ENCODE peak calls at places on chromosome 16, in four cellular contexts. O is heart right ventricle, E is ovary, M is cardiac muscle cell. P is an unnamed sample.

GRCh38 chr16:58393138-58393504 is 850 bp downstream of the GINS3 start:
- DNase-seq in M (no peak), E (no peak), O (no peak), P (no peak)

GRCh38 chr16:50021509-50021908 is 3.5 kb upstream of the CNEP1R1 start:
- DNase-seq in M (peak), E (no peak), O (no peak), P (peak)

GRCh38 chr16:14119799-14120198 is 48.7 kb downstream of the MRTFB start:
- DNase-seq in O (no peak), M (no peak), E (no peak), P (no peak)

GRCh38 chr16:88743693-88744519 is 37.6 kb downstream of the CTU2 start:
- DNase-seq in O (peak), M (peak), E (peak), P (peak)

GRCh38 chr16:80144191-80144590 is 396.6 kb upstream of the DYNLRB2 start:
- DNase-seq in E (no peak), O (no peak), M (no peak), P (no peak)

GRCh38 chr16:57736419-57737281 is 1.1 kb downstream of the KATNB1 start:
- DNase-seq in O (no peak), E (peak), M (peak), P (peak)

GRCh38 chr16:84514874-84515835 is 10.7 kb upstream of the MEAK7 start:
- DNase-seq in E (no peak), O (no peak), M (peak), P (no peak)

GRCh38 chr16:21626659-21627277 is 25.6 kb downstream of the IGSF6 start:
- DNase-seq in M (peak), O (no peak), E (no peak), P (peak)

GRCh38 chr16:73058616-73059409 is 10.9 kb upstream of the ZFHX3 start:
- DNase-seq in M (peak), O (peak), E (peak), P (peak)

GRCh38 chr16:73056383-73056782 is 8.5 kb upstream of the ZFHX3 start:
- DNase-seq in O (no peak), M (no peak), E (no peak), P (no peak)

GRCh38 chr16:73056911-73057310 is 9.0 kb upstream of the ZFHX3 start:
- DNase-seq in M (no peak), E (no peak), O (no peak), P (no peak)

GRCh38 chr16:73058221-73058615 is 10.3 kb upstream of the ZFHX3 start:
- DNase-seq in M (peak), O (peak), E (peak), P (no peak)

DNA sequence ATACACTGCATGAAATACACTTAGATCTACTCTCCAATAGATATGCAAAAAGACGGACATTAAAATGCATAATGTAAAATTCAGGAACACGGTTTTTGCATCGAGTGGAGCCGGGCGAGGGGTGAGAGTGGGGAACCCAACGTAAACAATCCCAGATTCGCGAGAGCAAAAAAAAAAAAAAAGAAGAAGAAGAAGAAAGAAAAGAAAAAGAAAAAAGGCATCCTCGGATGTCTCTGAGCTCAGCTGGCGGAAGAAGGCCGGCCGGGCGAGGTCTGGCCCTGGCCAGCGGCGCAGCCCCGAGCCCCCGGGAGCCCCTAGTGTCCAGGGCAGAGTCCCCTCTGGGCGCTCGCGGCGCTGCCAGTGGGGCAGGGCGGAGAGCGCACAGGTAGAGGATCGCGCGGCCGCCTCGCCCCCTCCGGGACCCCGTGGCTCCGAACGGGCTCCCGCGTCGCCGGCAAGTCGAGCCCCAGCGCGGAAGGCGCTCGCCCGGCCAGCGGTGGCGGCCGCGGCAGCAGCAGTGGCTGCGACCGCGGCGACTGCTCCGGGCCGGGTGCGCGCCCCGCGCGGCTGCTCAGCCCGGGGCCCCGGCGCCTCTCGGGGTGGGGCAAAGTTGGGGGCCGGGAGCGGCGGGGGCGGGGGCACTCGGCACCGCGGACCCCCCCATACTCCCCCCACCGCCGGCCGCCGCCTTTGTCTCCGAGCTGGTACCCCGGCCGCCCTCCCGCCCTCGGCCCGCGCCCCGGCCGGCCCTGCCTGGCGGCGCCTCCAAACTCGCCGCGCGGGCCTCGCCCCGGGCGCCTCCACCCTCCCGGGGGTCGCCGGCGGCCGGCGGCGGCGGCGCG is 9.7 kb upstream of the ZFHX3 start:
- DNase-seq in E (peak), O (peak), M (peak), P (no peak)
- TF ChIP-seq CTCF in E (no peak), O (no peak), M (peak), P (peak)

GRCh38 chr16:2084688-2085625 is 37.2 kb downstream of the TSC2 start:
- DNase-seq in O (no peak), M (no peak), E (no peak), P (no peak)

GRCh38 chr16:2083876-2084687 is 36.3 kb downstream of the TSC2 start:
- DNase-seq in O (no peak), M (no peak), E (no peak), P (no peak)

GRCh38 chr16:2086136-2086742 is 38.5 kb downstream of the TSC2 start:
- DNase-seq in M (no peak), E (no peak), O (no peak), P (no peak)

GRCh38 chr16:2086812-2087425 is 39.1 kb downstream of the TSC2 start:
- DNase-seq in O (no peak), M (no peak), E (no peak), P (no peak)

DNA sequence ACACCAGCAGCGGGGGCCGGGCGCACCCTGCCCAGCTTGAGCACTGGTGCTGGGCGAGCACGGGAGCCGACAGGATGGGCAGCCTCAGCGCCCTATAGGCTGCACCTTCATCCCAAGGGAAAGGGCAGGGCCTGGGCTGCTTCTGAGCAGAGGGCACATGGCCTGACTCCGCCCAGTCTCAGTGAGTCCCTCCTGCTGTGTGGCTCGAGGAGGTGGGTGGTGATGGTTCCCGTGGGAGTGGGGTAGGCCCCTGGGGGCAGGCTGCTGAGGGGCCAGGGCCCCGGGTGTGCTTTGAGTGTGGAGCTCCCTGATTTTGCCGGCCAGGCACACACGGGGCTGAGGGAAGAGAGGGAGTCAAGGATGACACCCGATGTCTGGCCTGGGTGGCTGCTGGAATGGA is 37.9 kb downstream of the TSC2 start:
- DNase-seq in M (no peak), O (no peak), E (no peak), P (no peak)
- H3K27ac ChIP-seq in M (no peak), O (no peak), E (no peak), P (no peak)

GRCh38 chr16:67663151-67663876 is 2.6 kb downstream of the PARD6A start:
- DNase-seq in O (peak), E (no peak), M (no peak), P (peak)
- TF ChIP-seq CTCF in O (no peak), E (no peak), M (peak), P (peak)

DNA sequence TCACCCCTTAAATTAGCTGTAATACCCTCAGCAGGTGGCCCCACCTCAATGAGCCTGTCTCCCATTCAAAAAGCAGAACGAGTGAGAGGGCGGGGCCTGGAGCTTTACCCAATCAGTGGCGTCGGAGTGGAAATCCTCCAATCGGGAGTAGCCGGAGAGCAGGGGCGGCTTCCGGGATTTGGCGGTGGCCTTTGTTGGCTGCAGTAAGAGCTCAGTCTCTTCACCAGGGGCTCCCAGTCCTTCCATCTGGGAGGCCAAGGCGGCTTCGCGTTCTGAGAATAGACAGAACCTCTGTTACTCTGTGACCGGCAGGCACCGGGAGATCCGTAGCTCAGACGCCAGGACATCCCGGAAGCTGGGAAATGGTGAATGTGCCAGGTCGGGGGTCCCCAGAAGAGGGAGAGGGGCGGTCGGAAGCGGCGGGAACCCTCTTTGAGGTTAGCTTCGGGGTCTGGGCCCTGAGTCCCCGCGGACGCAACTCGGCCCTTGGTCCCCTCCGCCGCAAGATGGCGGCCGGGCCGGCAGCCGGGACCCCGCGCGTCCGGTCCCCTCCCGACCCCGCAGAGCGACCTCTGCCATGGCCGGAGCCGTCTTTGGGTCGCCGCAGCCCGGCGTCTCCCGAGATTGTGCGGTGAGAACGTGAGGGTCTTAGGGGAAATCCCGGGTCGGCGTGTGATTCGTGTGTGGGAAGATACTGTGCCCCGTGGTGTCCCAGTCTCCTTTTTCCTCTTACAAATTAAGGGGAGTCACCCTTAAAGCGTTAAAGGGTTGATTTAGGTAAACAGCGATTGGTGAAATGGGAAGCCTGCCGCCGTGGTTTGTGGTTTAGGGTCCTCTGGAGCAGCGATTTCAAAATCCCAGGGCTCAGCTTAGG is 160.3 kb upstream of the ZNF267 start:
- DNase-seq in E (peak), M (peak), O (peak), P (peak)
- H3K27ac ChIP-seq in E (peak), M (peak), O (peak), P (peak)

DNA sequence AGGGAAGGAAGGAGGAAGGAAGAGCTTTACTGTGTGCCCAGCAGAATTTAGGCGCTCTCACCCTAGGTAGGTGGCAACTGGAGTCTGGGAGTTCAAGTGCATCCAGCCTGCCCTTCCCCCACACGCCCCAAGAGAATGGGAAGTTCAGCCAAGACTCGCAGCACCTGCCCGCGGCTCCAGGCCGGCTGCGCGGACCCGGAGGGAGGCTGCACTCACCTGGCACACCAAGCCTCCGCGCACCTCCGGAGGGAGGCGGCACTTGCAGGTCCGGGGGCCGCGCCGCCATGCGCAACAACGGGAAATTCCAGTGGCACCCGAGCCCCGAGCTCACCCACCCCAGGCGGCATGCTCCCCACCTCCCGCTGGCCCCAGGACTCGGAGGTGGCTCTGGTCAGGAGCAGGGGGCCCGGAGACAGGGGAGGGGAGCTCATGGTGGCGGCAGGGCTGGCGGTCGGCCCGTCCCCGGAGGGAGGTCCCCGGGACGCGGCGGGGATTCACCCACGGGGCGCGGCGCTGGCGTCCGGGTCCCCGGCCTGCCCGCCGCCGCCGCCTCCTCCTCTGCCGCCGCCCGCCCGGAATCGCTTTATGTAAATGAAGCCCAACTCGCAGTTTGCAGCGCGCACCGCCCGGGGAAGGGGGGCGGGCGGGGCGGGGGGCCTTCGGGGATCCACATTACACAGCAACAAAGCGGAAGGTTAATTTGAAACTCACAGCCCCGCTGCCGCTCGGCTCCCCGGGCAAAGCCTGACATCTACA is at the start of gene ZFHX3:
- DNase-seq in O (peak), M (peak), E (peak), P (no peak)
- TF ChIP-seq CTCF in O (no peak), M (no peak), E (no peak), P (no peak)

GRCh38 chr16:54128629-54129230 is 157.9 kb downstream of the IRX3 start:
- DNase-seq in E (no peak), M (no peak), O (no peak), P (no peak)
- H3K27ac ChIP-seq in E (no peak), M (no peak), O (no peak), P (no peak)

DNA sequence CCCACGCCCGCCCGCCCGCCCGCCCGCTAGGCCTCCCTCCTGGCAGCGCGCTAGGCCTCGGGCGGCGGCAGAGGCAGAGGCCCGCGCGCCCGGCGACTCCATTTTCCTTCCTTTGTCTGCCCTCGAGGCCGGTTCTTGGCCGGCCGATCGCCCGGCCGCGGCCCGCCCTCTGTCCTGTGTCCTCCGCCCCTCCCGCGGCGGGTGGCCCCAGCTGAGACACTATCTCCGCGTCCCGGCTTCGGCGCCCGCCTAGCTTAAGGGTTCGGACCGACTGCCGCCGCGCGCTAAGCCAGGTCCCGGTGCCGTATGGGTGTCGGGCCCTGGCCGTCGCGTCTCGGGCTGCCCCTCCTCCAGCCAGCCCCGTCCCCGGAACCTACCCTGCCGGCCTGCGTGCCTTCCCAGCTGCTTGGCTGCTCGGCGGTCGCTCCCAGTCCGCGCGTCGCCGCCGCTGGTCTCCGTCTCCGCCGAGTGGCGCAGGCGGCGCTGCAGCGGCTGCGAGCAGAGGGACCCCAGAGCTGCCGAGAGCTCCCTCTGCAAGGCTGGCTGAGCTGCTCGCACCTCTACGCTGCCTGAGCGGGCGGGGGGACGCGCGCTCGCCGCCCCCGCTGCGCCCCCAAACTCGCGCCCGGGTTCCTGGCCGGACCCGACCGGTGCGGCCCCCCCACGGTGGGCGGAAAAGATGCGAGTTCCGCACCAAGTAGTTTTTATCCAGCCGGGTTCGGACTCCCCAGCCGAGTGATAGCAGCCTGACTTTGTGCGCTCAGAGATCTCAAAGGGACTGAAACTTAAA is 787 bp downstream of the CTCF start:
- DNase-seq in E (peak), O (peak), M (peak), P (peak)
- TF ChIP-seq CTCF in E (no peak), O (peak), M (peak), P (peak)

P was measured in brain microvascular endothelial cell.